ENCODE peak calls at places on chromosome 1, in five cellular contexts. One of them, this sample, is unnamed.

GRCh38 chr1:226548281-226549093 is at the start of gene STUM:
- DNase-seq in NCI-H1694: peak
- DNase-seq in NCI-H1105: no peak
- DNase-seq in HuH-7: peak
- DNase-seq in progenitor cell of endocrine pancreas: peak
- DNase-seq in this sample: no peak

GRCh38 chr1:164796916-164797315 is 237.9 kb downstream of the PBX1 start:
- DNase-seq in NCI-H1694: no peak
- DNase-seq in HuH-7: no peak
- DNase-seq in progenitor cell of endocrine pancreas: no peak
- DNase-seq in NCI-H1105: no peak
- DNase-seq in this sample: no peak

GRCh38 chr1:228400692-228401454 is 5.8 kb downstream of the TRIM11 start:
- DNase-seq in NCI-H1694: no peak
- DNase-seq in NCI-H1105: no peak
- DNase-seq in HuH-7: no peak
- DNase-seq in progenitor cell of endocrine pancreas: no peak
- DNase-seq in this sample: no peak

GRCh38 chr1:101905298-101905794 is 91.4 kb downstream of the OLFM3 start:
- DNase-seq in NCI-H1694: no peak
- DNase-seq in NCI-H1105: no peak
- DNase-seq in progenitor cell of endocrine pancreas: no peak
- DNase-seq in HuH-7: no peak
- DNase-seq in this sample: no peak

GRCh38 chr1:96130432-96130831 is 591.2 kb upstream of the PTBP2 start:
- DNase-seq in NCI-H1105: peak
- DNase-seq in progenitor cell of endocrine pancreas: no peak
- DNase-seq in HuH-7: no peak
- DNase-seq in NCI-H1694: no peak
- DNase-seq in this sample: no peak

GRCh38 chr1:31410871-31411270 is 2.1 kb upstream of the SERINC2 start:
- DNase-seq in NCI-H1105: no peak
- DNase-seq in progenitor cell of endocrine pancreas: no peak
- DNase-seq in NCI-H1694: no peak
- DNase-seq in HuH-7: no peak
- DNase-seq in this sample: no peak

GRCh38 chr1:10617318-10617717 is 142.6 kb downstream of the PEX14 start:
- DNase-seq in NCI-H1694: no peak
- DNase-seq in NCI-H1105: no peak
- DNase-seq in HuH-7: no peak
- DNase-seq in progenitor cell of endocrine pancreas: no peak
- DNase-seq in this sample: no peak

GRCh38 chr1:154260127-154260526 is 12.3 kb upstream of the HAX1 start:
- DNase-seq in NCI-H1105: no peak
- DNase-seq in NCI-H1694: no peak
- DNase-seq in progenitor cell of endocrine pancreas: no peak
- DNase-seq in HuH-7: no peak
- DNase-seq in this sample: no peak

GRCh38 chr1:243230914-243231313 is 24.2 kb downstream of the CEP170 start:
- DNase-seq in HuH-7: no peak
- DNase-seq in NCI-H1694: no peak
- DNase-seq in progenitor cell of endocrine pancreas: no peak
- DNase-seq in NCI-H1105: no peak
- DNase-seq in this sample: no peak

GRCh38 chr1:161200421-161200991 is 1.7 kb upstream of the ADAMTS4 start:
- DNase-seq in NCI-H1694: no peak
- DNase-seq in HuH-7: no peak
- DNase-seq in progenitor cell of endocrine pancreas: no peak
- DNase-seq in NCI-H1105: no peak
- DNase-seq in this sample: no peak